ENCODE peak calls at places on chromosomes 4 and X, in seven cellular contexts. O is lung, R is NCI-H510A, D is NCI-H2029, F is AG10803, M is T-helper 2 cell, N is NCI-H345. Q is an unnamed sample.

GRCh38 chrX:129706395-129707072 is 32.2 kb upstream of the XPNPEP2 start:
- DNase-seq in D (peak), O (no peak), R (no peak), M (no peak), N (peak), F (peak), Q (no peak)

GRCh38 chrX:105189093-105189492 is 31.4 kb downstream of the TEX13A start:
- DNase-seq in R (no peak), D (no peak), N (no peak), O (no peak), M (no peak), F (no peak), Q (no peak)

GRCh38 chr4:1939664-1940509 is 68.7 kb downstream of the NSD2 start:
- DNase-seq in F (peak), R (no peak), N (peak), D (peak), M (no peak), O (no peak), Q (no peak)

GRCh38 chr4:87950516-87950915 is 25.0 kb upstream of the SPP1 start:
- DNase-seq in N (no peak), O (no peak), M (no peak), D (peak), F (no peak), R (no peak), Q (no peak)

GRCh38 chr4:121679267-121679666 is 17.5 kb downstream of the ANXA5 start:
- DNase-seq in R (no peak), N (no peak), F (no peak), O (no peak), M (no peak), D (no peak), Q (no peak)

GRCh38 chrX:46444011-46444410 is 101.2 kb downstream of the ZNF674 start:
- DNase-seq in N (no peak), F (peak), D (no peak), R (no peak), O (no peak), M (no peak), Q (no peak)

GRCh38 chr4:80434238-80434637 is 98.7 kb downstream of the CFAP299 start:
- DNase-seq in D (no peak), R (no peak), M (no peak), F (peak), O (no peak), N (no peak), Q (no peak)

GRCh38 chr4:151408630-151409469 is at the start of gene FHIP1A:
- DNase-seq in D (peak), O (peak), F (peak), R (peak), N (peak), M (peak), Q (peak)

GRCh38 chr4:23728393-23728792 is 161.5 kb downstream of the PPARGC1A start:
- DNase-seq in O (no peak), F (peak), D (no peak), M (no peak), N (no peak), R (no peak), Q (no peak)

GRCh38 chr4:17142232-17142711 is 243.8 kb upstream of the LDB2 start:
- DNase-seq in M (no peak), N (no peak), O (no peak), R (no peak), F (peak), D (no peak), Q (no peak)

GRCh38 chr4:56149601-56150000 is 200.9 kb downstream of the CEP135 start:
- DNase-seq in F (peak), R (no peak), M (no peak), D (no peak), O (no peak), N (no peak), Q (no peak)

GRCh38 chr4:142474398-142475087 is 371.6 kb downstream of the INPP4B start:
- DNase-seq in M (no peak), R (peak), O (no peak), N (peak), F (no peak), D (peak), Q (no peak)

GRCh38 chr4:6383929-6384328 is 88.5 kb downstream of the PPP2R2C start:
- DNase-seq in F (no peak), R (no peak), D (no peak), N (no peak), M (no peak), O (no peak), Q (no peak)